ENCODE peak calls at places on chromosomes 11 and 22, in nine cellular contexts. Q is RWPE1; K is AG04450; H is Kasumi-1; B is activated naive CD4-positive, alpha-beta T cell treated with anti-CD3 and anti-CD28 coated beads for 36 hours; M is stimulated activated CD4-positive, alpha-beta T cell treated with anti-CD3 and anti-CD28 coated beads, Interleukin-1b, Interleukin-23, amount 100 ng/mL, for 4 hours; S is EH; O is GM19239; C is NCI-H1105. D is an unnamed sample.

GRCh38 chr11:65719887-65720236 is 736 bp downstream of the RNASEH2C start:
- DNase-seq in Q (peak), K (no peak), H (peak), B (peak), M (no peak), S (peak), O (no peak), C (no peak), D (no peak)

GRCh38 chr11:128503231-128503991 is 83.9 kb downstream of the ETS1 start:
- DNase-seq in Q (peak), K (peak), H (no peak), B (peak), M (no peak), S (peak), O (no peak), C (no peak), D (no peak)

GRCh38 chr11:65492637-65493366 is 6.0 kb upstream of the MALAT1 start:
- DNase-seq in Q (no peak), K (no peak), H (peak), B (peak), M (no peak), S (peak), O (no peak), C (no peak), D (no peak)

GRCh38 chr22:31160328-31160978 is 471 bp downstream of the RNF185 start:
- DNase-seq in Q (peak), K (no peak), H (no peak), B (peak), M (no peak), S (peak), O (no peak), C (no peak), D (no peak)

GRCh38 chr11:8833568-8834275 is 77.3 kb upstream of the AKIP1 start:
- DNase-seq in Q (no peak), K (no peak), H (no peak), B (peak), M (no peak), S (peak), O (no peak), C (no peak), D (no peak)

GRCh38 chr22:25722223-25723015 is 19.6 kb upstream of the MYO18B start:
- DNase-seq in Q (no peak), K (no peak), H (no peak), B (no peak), M (no peak), S (peak), O (no peak), C (no peak), D (no peak)

GRCh38 chr11:30478923-30479322 is 107.2 kb downstream of the MPPED2 start:
- DNase-seq in Q (no peak), K (no peak), H (no peak), B (no peak), M (no peak), S (no peak), O (no peak), C (no peak), D (no peak)

GRCh38 chr11:88535916-88536547 is 198.5 kb upstream of the CTSC start:
- DNase-seq in Q (peak), K (peak), H (peak), B (no peak), M (no peak), S (peak), O (no peak), C (no peak), D (no peak)

GRCh38 chr22:45804986-45805325 is 133.3 kb downstream of the ATXN10 start:
- DNase-seq in Q (peak), K (peak), H (no peak), B (no peak), M (no peak), S (peak), O (no peak), C (no peak), D (no peak)